ENCODE peak calls at places on chromosomes 11 and 22, in five cellular contexts. X, Q, B, I and W are unnamed samples.

GRCh38 chr11:72864692-72865655 is 50.8 kb downstream of the ATG16L2 start:
- DNase-seq in I (no peak), X (peak; percentile 17), B (peak; percentile 49), Q (no peak), W (peak; percentile 77)

GRCh38 chr11:10490032-10490397 is 35.0 kb downstream of the AMPD3 start:
- DNase-seq in X (no peak), Q (no peak), I (no peak), B (no peak), W (no peak)

GRCh38 chr11:45885274-45885920 is at the start of gene MAPK8IP1:
- DNase-seq in Q (peak; percentile 88), X (peak; percentile 41), I (peak; percentile 76), B (peak; percentile 97), W (peak; percentile 64)

GRCh38 chr11:9489366-9489765 is 28.6 kb downstream of the ZNF143 start:
- DNase-seq in I (no peak), B (no peak), X (peak; percentile 36), Q (no peak), W (peak; percentile 84)

GRCh38 chr22:36332623-36333331 is 55.0 kb downstream of the MYH9 start:
- DNase-seq in I (peak; percentile 78), B (no peak), X (peak; percentile 89), Q (no peak), W (peak; percentile 45)

GRCh38 chr22:29912605-29913398 is 29.8 kb downstream of the MTMR3 start:
- DNase-seq in Q (no peak), X (peak; percentile 81), B (no peak), I (no peak), W (peak; percentile 85)

GRCh38 chr11:83511646-83512045 is 225.5 kb upstream of the CCDC90B start:
- DNase-seq in I (no peak), X (no peak), Q (peak; percentile 17), B (no peak), W (no peak)

GRCh38 chr11:30586251-30587144 is at the start of gene MPPED2:
- DNase-seq in B (peak; percentile 91), Q (peak; percentile 86), I (peak; percentile 56), X (no peak), W (peak; percentile 17)

GRCh38 chr11:64801591-64802369 is 1.2 kb downstream of the MAP4K2 start:
- DNase-seq in B (peak; percentile 17), X (no peak), I (no peak), Q (no peak), W (no peak)

GRCh38 chr11:7547687-7548086 is 33.9 kb downstream of the PPFIBP2 start:
- DNase-seq in Q (no peak), X (no peak), I (no peak), B (no peak), W (no peak)

GRCh38 chr11:68471360-68472340 is 11.1 kb downstream of the PPP6R3 start:
- DNase-seq in Q (no peak), I (no peak), X (no peak), B (no peak), W (peak; percentile 56)

GRCh38 chr11:78878631-78879030 is 304.0 kb upstream of the NARS2 start:
- DNase-seq in B (no peak), Q (no peak), I (no peak), X (no peak), W (no peak)

GRCh38 chr11:128488471-128488870 is 98.9 kb downstream of the ETS1 start:
- DNase-seq in X (peak; percentile 38), I (no peak), B (no peak), Q (no peak), W (peak; percentile 97)

GRCh38 chr11:1392561-1392960 is 2.8 kb downstream of the BRSK2 start:
- DNase-seq in B (no peak), X (no peak), Q (no peak), I (no peak), W (no peak)

GRCh38 chr22:30985561-30986208 is 16.6 kb downstream of the TUG1 start:
- DNase-seq in I (no peak), X (peak; percentile 5), B (no peak), Q (peak; percentile 28), W (no peak)

GRCh38 chr11:8087185-8087584 is 6.2 kb downstream of the TUB start:
- DNase-seq in B (no peak), X (no peak), I (peak; percentile 25), Q (peak; percentile 65), W (peak; percentile 30)

GRCh38 chr11:298406-299065 is 790 bp downstream of the IFITM5 start:
- DNase-seq in X (no peak), B (no peak), Q (no peak), I (no peak), W (no peak)

GRCh38 chr11:96235725-96236124 is 107.3 kb downstream of the MAML2 start:
- DNase-seq in X (no peak), Q (no peak), B (no peak), I (no peak), W (peak; percentile 37)

GRCh38 chr22:17087176-17088131 is 2.7 kb downstream of the IL17RA start:
- DNase-seq in X (no peak), Q (no peak), I (peak; percentile 85), B (no peak), W (no peak)

GRCh38 chr22:36211237-36211881 is 9.8 kb upstream of the APOL4 start:
- DNase-seq in B (no peak), X (no peak), Q (no peak), I (peak; percentile 21), W (no peak)

GRCh38 chr22:28000361-28000760 is 81.3 kb upstream of the PITPNB start:
- DNase-seq in I (no peak), B (no peak), X (no peak), Q (no peak), W (no peak)

GRCh38 chr22:27996981-27997380 is 77.9 kb upstream of the PITPNB start:
- DNase-seq in I (no peak), B (no peak), X (no peak), Q (no peak), W (no peak)

GRCh38 chr22:27997538-27997937 is 78.5 kb upstream of the PITPNB start:
- DNase-seq in B (no peak), Q (no peak), I (no peak), X (no peak), W (peak; percentile 43)

GRCh38 chr22:27999876-28000275 is 80.8 kb upstream of the PITPNB start:
- DNase-seq in X (no peak), B (no peak), Q (no peak), I (no peak), W (no peak)

GRCh38 chr22:27998511-27999410 is 79.7 kb upstream of the PITPNB start:
- DNase-seq in B (no peak), Q (no peak), I (no peak), X (no peak), W (no peak)
- H3K27ac ChIP-seq in B (no peak overlapping the region), Q (no peak overlapping the region), I (no peak overlapping the region), X (no peak overlapping the region), W (no peak overlapping the region)

GRCh38 chr11:109521571-109522086 is 99.6 kb downstream of the C11orf87 start:
- DNase-seq in Q (no peak), I (no peak), X (no peak), B (no peak), W (no peak)

GRCh38 chr11:109522116-109522755 is 100.2 kb downstream of the C11orf87 start:
- DNase-seq in I (no peak), X (no peak), B (no peak), Q (no peak), W (no peak)

GRCh38 chr11:109526061-109526460 is 104.1 kb downstream of the C11orf87 start:
- DNase-seq in B (no peak), I (no peak), Q (no peak), X (no peak), W (no peak)

DNA sequence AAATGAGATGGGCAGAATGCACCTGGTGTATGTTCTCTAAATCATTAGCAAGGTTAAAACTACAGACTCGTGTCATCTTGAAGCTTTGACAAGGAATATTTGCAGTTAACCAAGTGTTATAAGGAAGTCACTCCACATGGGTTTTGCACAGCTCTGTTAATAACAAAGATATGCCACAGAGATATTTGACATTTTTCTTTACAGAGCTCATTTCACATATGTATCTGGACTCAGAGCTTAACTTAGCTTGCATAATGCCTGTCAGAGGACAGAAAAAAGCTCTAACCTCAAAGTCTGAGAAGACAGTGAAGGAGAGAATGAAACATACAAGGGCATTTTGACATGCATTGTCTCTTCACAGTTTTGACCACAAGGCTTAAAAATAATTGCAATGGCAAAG is 105.5 kb downstream of the C11orf87 start:
- DNase-seq in X (no peak), B (no peak), Q (no peak), I (peak; percentile 77), W (peak; percentile 52)
- H3F3A ChIP-seq in X (no peaks in the 10 kb centered on the region), B (no peaks in the 10 kb centered on the region), Q (no peaks in the 10 kb centered on the region), I (peaks cover 14% of the 10 kb centered on the region), W (peaks cover 11% of the 10 kb centered on the region)

GRCh38 chr11:13214276-13214865 is 63.2 kb upstream of the BMAL1 start:
- DNase-seq in X (no peak), B (no peak), I (no peak), Q (no peak), W (peak; percentile 57)

GRCh38 chr11:13215157-13215556 is 62.4 kb upstream of the BMAL1 start:
- DNase-seq in X (peak; percentile 90), I (no peak), B (no peak), Q (no peak), W (peak; percentile 91)

GRCh38 chr11:13220148-13220547 is 57.4 kb upstream of the BMAL1 start:
- DNase-seq in X (no peak), B (peak; percentile 38), Q (no peak), I (no peak), W (no peak)

GRCh38 chr11:13221722-13222121 is 55.9 kb upstream of the BMAL1 start:
- DNase-seq in X (no peak), B (no peak), I (no peak), Q (no peak), W (no peak)

DNA sequence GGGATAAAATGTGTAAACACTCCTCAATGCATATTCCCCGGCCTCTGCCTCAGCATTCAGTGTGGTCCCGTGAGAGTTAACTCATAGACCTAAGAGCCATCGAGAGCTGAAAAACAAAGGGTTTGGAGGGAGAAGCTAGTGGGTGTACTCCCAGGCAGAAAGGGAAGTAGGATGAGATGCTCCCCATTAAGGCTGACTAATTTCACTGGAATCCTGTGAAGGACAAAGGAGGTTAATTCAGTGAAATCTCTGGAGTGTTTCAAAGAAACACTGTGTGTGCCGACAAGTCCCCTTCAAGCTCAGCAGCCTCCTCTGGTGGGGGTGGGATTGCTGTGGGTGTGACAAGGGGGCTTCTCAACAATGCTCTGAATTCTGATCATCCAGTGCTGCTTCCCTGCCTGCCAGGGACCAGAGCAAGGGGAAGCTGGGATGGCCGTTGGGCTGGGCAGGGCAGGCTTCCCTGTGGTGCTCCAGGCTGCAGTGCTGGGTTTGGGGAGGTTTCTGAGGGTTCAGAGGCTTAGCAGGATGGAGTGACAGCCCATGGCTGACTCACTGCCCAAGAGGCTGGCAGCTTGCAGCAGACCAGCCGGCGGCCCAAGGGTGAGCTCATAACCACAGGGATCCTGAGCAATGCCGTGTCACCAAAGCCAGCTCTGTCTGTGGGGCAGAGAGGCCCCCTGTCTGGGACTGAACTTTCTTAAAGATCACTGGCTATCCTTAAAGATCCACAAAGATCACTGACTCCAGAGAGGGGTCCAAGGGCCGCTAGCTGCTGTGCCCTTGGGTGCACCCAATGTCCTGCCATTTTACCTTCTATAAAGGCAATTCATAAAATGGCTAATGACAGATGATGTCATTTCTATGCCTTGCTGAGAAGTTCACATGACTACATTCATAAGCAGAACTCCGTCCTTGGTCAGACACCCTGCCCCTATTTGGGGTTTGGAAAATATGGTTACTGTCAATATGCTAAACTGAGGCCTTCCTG is 61.3 kb upstream of the BMAL1 start:
- DNase-seq in X (peak; percentile 94), B (no peak), Q (peak; percentile 35), I (no peak), W (peak; percentile 99)
- H3K27ac ChIP-seq in X (peak overlapping the region; percentile 99), B (peak overlapping the region; percentile 77), Q (no peak overlapping the region), I (no peak overlapping the region), W (peak overlapping the region; percentile 100)

DNA sequence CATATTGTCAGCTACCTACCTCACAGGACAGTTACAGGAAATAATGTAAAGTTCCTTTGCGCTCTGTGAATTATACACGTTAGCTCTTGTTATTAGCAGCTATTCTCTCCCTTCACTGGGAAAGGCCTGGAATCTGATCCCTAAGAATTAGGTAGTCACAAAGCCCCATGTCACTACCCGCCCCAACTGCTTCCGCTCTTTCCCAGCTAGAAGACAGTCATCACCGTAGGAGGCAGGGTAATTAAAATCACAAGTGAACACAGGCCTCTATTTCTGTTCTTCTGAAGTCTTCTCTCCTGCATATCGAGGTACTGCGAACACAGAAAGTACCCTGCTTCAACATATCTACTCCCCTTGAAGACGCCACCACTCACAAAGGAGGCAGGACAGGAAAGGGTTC is 12.6 kb upstream of the AHNAK start:
- DNase-seq in I (no peak), X (no peak), Q (no peak), B (no peak), W (no peak)
- H3F3A ChIP-seq in I (peaks cover 69% of the 10 kb centered on the region), X (peaks cover 15% of the 10 kb centered on the region), Q (peaks cover 66% of the 10 kb centered on the region), B (peaks cover 83% of the 10 kb centered on the region), W (peaks cover 78% of the 10 kb centered on the region)